ENCODE peak calls at places on chromosomes 5 and 9, in seven cellular contexts. B is pancreas, X is tibial artery, M is transverse colon, D is esophagus squamous epithelium, Q is psoas muscle, Y is upper lobe of right lung. T is an unnamed sample.

GRCh38 chr9:18668944-18669343 is 195.0 kb downstream of the ADAMTSL1 start:
- DNase-seq in B (no peak), X (no peak), M (no peak), D (no peak), Q (no peak), Y (no peak), T (no peak)

GRCh38 chr9:130193119-130193518 is 20.9 kb downstream of the NCS1 start:
- DNase-seq in B (no peak), X (no peak), M (no peak), D (no peak), Q (no peak), Y (no peak), T (no peak)

GRCh38 chr5:104635216-104635615 is 1072.6 kb upstream of the NUDT12 start:
- DNase-seq in B (no peak), X (no peak), M (no peak), D (no peak), Q (no peak), Y (no peak), T (peak; percentile 49)

GRCh38 chr5:148909766-148910165 is 83.4 kb downstream of the ADRB2 start:
- DNase-seq in B (no peak), X (no peak), M (peak; percentile 23), D (no peak), Q (no peak), Y (no peak), T (no peak)

GRCh38 chr9:136239135-136239962 is 6.3 kb downstream of the QSOX2 start:
- DNase-seq in B (no peak), X (no peak), M (no peak), D (no peak), Q (no peak), Y (no peak), T (no peak)

GRCh38 chr5:179900707-179901106 is 7.0 kb downstream of the TBC1D9B start:
- DNase-seq in B (no peak), X (no peak), M (no peak), D (no peak), Q (peak; percentile 45), Y (no peak), T (no peak)

GRCh38 chr9:132887181-132888120 is 8.8 kb downstream of the SPACA9 start:
- DNase-seq in B (peak; percentile 47), X (peak; percentile 45), M (no peak), D (no peak), Q (no peak), Y (no peak), T (no peak)

GRCh38 chr5:111649516-111649915 is 107.5 kb downstream of the NREP start:
- DNase-seq in B (no peak), X (no peak), M (no peak), D (no peak), Q (no peak), Y (no peak), T (no peak)

GRCh38 chr5:64108674-64109073 is 57.0 kb upstream of the RNF180 start:
- DNase-seq in B (no peak), X (no peak), M (no peak), D (no peak), Q (no peak), Y (no peak), T (no peak)

GRCh38 chr9:37902804-37903580 is 935 bp downstream of the SLC25A51 start:
- DNase-seq in B (no peak), X (peak; percentile 20), M (no peak), D (no peak), Q (no peak), Y (no peak), T (no peak)

GRCh38 chr5:73424489-73425102 is 24.0 kb downstream of the FOXD1 start:
- DNase-seq in B (no peak), X (no peak), M (no peak), D (no peak), Q (no peak), Y (no peak), T (no peak)

GRCh38 chr5:23446436-23446835 is 61.0 kb upstream of the PRDM9 start:
- DNase-seq in B (no peak), X (no peak), M (no peak), D (no peak), Q (no peak), Y (no peak), T (peak; percentile 67)

GRCh38 chr9:123940721-123941534 is 11.0 kb upstream of the DENND1A start:
- DNase-seq in B (no peak), X (no peak), M (no peak), D (no peak), Q (no peak), Y (no peak), T (no peak)
- TF ChIP-seq CTCF in B (no peak), X (no peak), M (no peak), D (no peak), Q (no peak), Y (no peak), T (no peak)

GRCh38 chr9:32403567-32403966 is 19.1 kb downstream of the ACO1 start:
- DNase-seq in B (no peak), X (no peak), M (no peak), D (no peak), Q (no peak), Y (no peak), T (no peak)
- H3K4me3 ChIP-seq in B (no peak overlapping the region), X (no peak overlapping the region), M (no peak overlapping the region), D (no peak overlapping the region), Q (no peak overlapping the region), Y (no peak overlapping the region), T (no peak overlapping the region)

GRCh38 chr9:108273988-108274387 is 581.8 kb downstream of the ACTL7B start:
- DNase-seq in B (no peak), X (no peak), M (no peak), D (no peak), Q (no peak), Y (no peak), T (no peak)

GRCh38 chr9:108271236-108271635 is 584.5 kb downstream of the ACTL7B start:
- DNase-seq in B (no peak), X (no peak), M (no peak), D (no peak), Q (no peak), Y (no peak), T (no peak)

GRCh38 chr9:108271646-108272349 is 584.0 kb downstream of the ACTL7B start:
- DNase-seq in B (no peak), X (no peak), M (peak; percentile 66), D (no peak), Q (no peak), Y (no peak), T (peak; percentile 33)

GRCh38 chr9:108270041-108270440 is 585.7 kb downstream of the ACTL7B start:
- DNase-seq in B (no peak), X (no peak), M (no peak), D (no peak), Q (no peak), Y (no peak), T (no peak)

GRCh38 chr9:108272350-108272899 is 583.4 kb downstream of the ACTL7B start:
- DNase-seq in B (peak; percentile 72), X (no peak), M (peak; percentile 66), D (no peak), Q (peak; percentile 41), Y (peak; percentile 66), T (no peak)
- TF ChIP-seq CTCF in B (peak; percentile 49), X (peak; percentile 35), M (peak; percentile 60), D (peak; percentile 72), Q (peak; percentile 67), Y (peak; percentile 64), T (peak; percentile 87)

GRCh38 chr9:19788152-19788551 is 685 bp downstream of the SLC24A2 start:
- DNase-seq in B (no peak), X (no peak), M (no peak), D (no peak), Q (no peak), Y (no peak), T (no peak)

GRCh38 chr9:19788614-19789271 is at the start of gene SLC24A2:
- DNase-seq in B (peak; percentile 54), X (no peak), M (no peak), D (no peak), Q (no peak), Y (no peak), T (no peak)

GRCh38 chr9:19785230-19785629 is 3.6 kb downstream of the SLC24A2 start:
- DNase-seq in B (no peak), X (no peak), M (no peak), D (no peak), Q (no peak), Y (no peak), T (no peak)

GRCh38 chr9:19782005-19782404 is 6.8 kb downstream of the SLC24A2 start:
- DNase-seq in B (no peak), X (no peak), M (no peak), D (no peak), Q (no peak), Y (no peak), T (no peak)

DNA sequence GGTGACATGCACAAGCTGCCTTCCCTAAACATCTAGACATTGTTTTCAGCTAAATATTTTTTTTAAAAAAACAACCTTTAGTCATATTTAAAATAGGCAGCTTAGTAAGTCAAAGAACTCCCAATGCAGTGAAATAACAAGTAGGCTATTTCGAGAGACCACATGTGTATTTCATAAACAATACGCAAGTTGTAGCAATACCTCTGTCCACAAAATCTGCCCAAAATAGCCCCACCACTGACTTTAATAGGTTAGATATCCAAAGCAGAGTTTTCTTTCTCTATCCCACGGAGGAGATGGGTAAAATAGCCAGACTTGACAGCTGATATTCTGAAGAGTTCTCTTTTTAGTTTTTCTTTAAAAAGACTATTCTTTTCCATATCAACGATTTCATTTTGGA is 1.2 kb downstream of the SLC24A2 start:
- DNase-seq in B (no peak), X (no peak), M (no peak), D (no peak), Q (no peak), Y (no peak), T (no peak)
- H3K4me3 ChIP-seq in B (no peak overlapping the region), X (no peak overlapping the region), M (no peak overlapping the region), D (no peak overlapping the region), Q (no peak overlapping the region), Y (no peak overlapping the region), T (no peak overlapping the region)

DNA sequence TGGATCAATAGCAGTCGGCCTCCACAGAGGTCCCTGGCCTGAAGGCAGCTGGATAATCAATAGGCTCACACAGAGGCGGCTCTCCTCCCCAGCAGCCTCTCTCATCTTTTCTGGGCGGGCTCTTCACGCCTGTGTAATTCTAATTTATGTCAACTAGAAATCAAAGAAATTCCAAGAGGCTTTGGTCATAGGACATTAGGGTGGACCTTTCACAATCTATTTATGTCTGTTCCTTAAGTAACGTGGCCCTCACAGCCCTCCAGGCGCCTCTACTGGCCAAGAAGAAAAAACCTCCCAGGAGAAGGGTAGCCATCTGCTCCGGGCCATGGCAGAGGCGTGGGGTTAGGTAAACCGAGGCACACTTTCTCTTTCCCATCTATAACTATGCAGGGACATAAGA is 205.1 kb upstream of the EFNA5 start:
- DNase-seq in B (no peak), X (no peak), M (no peak), D (no peak), Q (no peak), Y (no peak), T (peak; percentile 76)
- TF ChIP-seq CTCF in B (no peak), X (no peak), M (no peak), D (no peak), Q (no peak), Y (peak; percentile 4), T (peak; percentile 57)

GRCh38 chr9:35907732-35908483 is 1.4 kb upstream of the SPAAR start:
- DNase-seq in B (no peak), X (peak; percentile 89), M (peak; percentile 70), D (no peak), Q (peak; percentile 76), Y (peak; percentile 79), T (peak; percentile 57)
- H3K4me3 ChIP-seq in B (no peak overlapping the region), X (peak overlapping the region; percentile 57), M (no peak overlapping the region), D (peak overlapping the region; percentile 22), Q (peak overlapping the region; percentile 44), Y (peak overlapping the region; percentile 32), T (peak overlapping the region; percentile 19)

T was measured in epithelial cell of proximal tubule.